ENCODE peak calls at places on chromosomes 16 and 17, in five cellular contexts. I is heart left ventricle; V is chondrocyte; B is activated B cell treated with CpG ODN at 0.5 μM for 24 hours; W is stimulated activated CD8-positive, alpha-beta memory T cell treated with anti-CD3 and anti-CD28 coated beads, Interleukin-2, amount 100 ng/mL, for 48 hours. C is an unnamed sample.

GRCh38 chr17:35171834-35172233 is 22.4 kb downstream of the SLC35G3 start:
- DNase-seq in I (no peak), V (no peak), B (no peak), W (no peak), C (no peak)

GRCh38 chr16:55021595-55022475 is 91.2 kb downstream of the IRX5 start:
- DNase-seq in I (no peak), V (no peak), B (no peak), W (no peak), C (no peak)

GRCh38 chr16:86834451-86835035 is 256.2 kb downstream of the FOXL1 start:
- DNase-seq in I (peak; percentile 44), V (no peak), B (no peak), W (no peak), C (no peak)

GRCh38 chr16:78659216-78659615 is 559.8 kb downstream of the WWOX start:
- DNase-seq in I (peak; percentile 42), V (no peak), B (no peak), W (no peak), C (no peak)

GRCh38 chr17:34637548-34638525 is 58.5 kb downstream of the TMEM132E start:
- DNase-seq in I (peak; percentile 79), V (peak; percentile 88), B (peak; percentile 53), W (peak; percentile 72), C (peak; percentile 71)

GRCh38 chr17:74763565-74764387 is 12.4 kb downstream of the NAT9 start:
- DNase-seq in I (no peak), V (peak; percentile 91), B (no peak), W (no peak), C (no peak)

GRCh38 chr17:78223765-78224164 is 7.7 kb upstream of the TMEM235 start:
- DNase-seq in I (no peak), V (no peak), B (no peak), W (no peak), C (no peak)

GRCh38 chr16:64731891-64732290 is 390.0 kb downstream of the CDH11 start:
- DNase-seq in I (no peak), V (no peak), B (no peak), W (no peak), C (no peak)

GRCh38 chr17:79396696-79397095 is 214.2 kb downstream of the RBFOX3 start:
- DNase-seq in I (no peak), V (no peak), B (no peak), W (no peak), C (no peak)

GRCh38 chr17:58337600-58338453 is 9.2 kb upstream of the TSPOAP1 start:
- DNase-seq in I (peak; percentile 84), V (peak; percentile 61), B (peak; percentile 84), W (peak; percentile 93), C (peak; percentile 83)

GRCh38 chr17:45954914-45955313 is 44.1 kb upstream of the STH start:
- DNase-seq in I (no peak), V (no peak), B (no peak), W (no peak), C (no peak)

GRCh38 chr16:23962001-23962400 is 126.2 kb downstream of the PRKCB start:
- DNase-seq in I (no peak), V (no peak), B (no peak), W (no peak), C (no peak)

GRCh38 chr16:53817117-53817516 is 113.2 kb downstream of the FTO start:
- DNase-seq in I (no peak), V (no peak), B (no peak), W (no peak), C (no peak)

GRCh38 chr16:1188781-1189189 is 35.9 kb downstream of the CACNA1H start:
- DNase-seq in I (peak; percentile 57), V (no peak), B (peak; percentile 46), W (peak; percentile 27), C (no peak)

GRCh38 chr17:35536664-35537160 is 766 bp downstream of the SLFN12L start:
- DNase-seq in I (no peak), V (no peak), B (no peak), W (no peak), C (no peak)

GRCh38 chr17:15941781-15942180 is 3.1 kb upstream of the ADORA2B start:
- DNase-seq in I (no peak), V (no peak), B (no peak), W (no peak), C (no peak)

GRCh38 chr16:57801098-57801855 is 1.0 kb downstream of the KIFC3 start:
- DNase-seq in I (no peak), V (no peak), B (no peak), W (no peak), C (no peak)

GRCh38 chr16:83098536-83098935 is 471.8 kb downstream of the CDH13 start:
- DNase-seq in I (no peak), V (no peak), B (no peak), W (no peak), C (no peak)

GRCh38 chr17:56499799-56500388 is 93.6 kb upstream of the NOG start:
- DNase-seq in I (no peak), V (no peak), B (no peak), W (no peak), C (no peak)